ENCODE peak calls at places on chromosome 18, in seven cellular contexts. S is A549, Y is suprapubic skin, T is tibial nerve, N is H1, E is HepG2, X is transverse colon. G is an unnamed sample.

GRCh38 chr18:11669948-11670275 is 19.2 kb upstream of the GNAL start:
- DNase-seq in N (no peak), E (no peak), Y (no peak), X (no peak), T (no peak), S (no peak), G (no peak)

GRCh38 chr18:34461266-34461665 is 236.6 kb upstream of the NOL4 start:
- DNase-seq in E (no peak), N (no peak), Y (no peak), S (no peak), T (no peak), X (no peak), G (no peak)

GRCh38 chr18:49127606-49128190 is 176.9 kb upstream of the SMAD7 start:
- DNase-seq in E (no peak), Y (no peak), S (no peak), X (no peak), T (no peak), N (no peak), G (no peak)

GRCh38 chr18:61400016-61400630 is 66.9 kb downstream of the CDH20 start:
- DNase-seq in T (no peak), N (no peak), X (no peak), Y (no peak), E (no peak), S (no peak), G (no peak)

GRCh38 chr18:60549338-60549960 is 176.9 kb upstream of the MC4R start:
- DNase-seq in Y (no peak), S (peak; percentile 58), E (peak; percentile 44), T (no peak), N (no peak), X (no peak), G (no peak)

GRCh38 chr18:12750076-12750707 is 47.4 kb downstream of the PSMG2 start:
- DNase-seq in X (peak; percentile 40), S (no peak), Y (no peak), E (no peak), T (no peak), N (no peak), G (no peak)

GRCh38 chr18:45913276-45913675 is 53.9 kb downstream of the EPG5 start:
- DNase-seq in T (no peak), Y (no peak), E (no peak), S (no peak), N (no peak), X (no peak), G (no peak)

GRCh38 chr18:59145055-59145454 is 5.4 kb downstream of the SEC11C start:
- DNase-seq in X (no peak), E (no peak), N (no peak), Y (no peak), S (no peak), T (no peak), G (peak; percentile 46)

GRCh38 chr18:32271649-32272324 is 81.9 kb downstream of the MEP1B start:
- DNase-seq in S (peak; percentile 37), E (peak; percentile 36), Y (no peak), T (no peak), X (peak; percentile 21), N (no peak), G (no peak)

GRCh38 chr18:70535041-70535440 is 246.2 kb downstream of the SOCS6 start:
- DNase-seq in S (no peak), Y (no peak), N (no peak), E (no peak), X (no peak), T (no peak), G (no peak)

GRCh38 chr18:12679183-12679786 is 21.4 kb upstream of the SPIRE1 start:
- DNase-seq in X (peak; percentile 22), T (no peak), S (no peak), E (no peak), N (no peak), Y (peak; percentile 67), G (no peak)

GRCh38 chr18:52422985-52423601 is 83.1 kb downstream of the DCC start:
- DNase-seq in S (peak; percentile 19), E (no peak), T (no peak), X (no peak), Y (no peak), N (no peak), G (no peak)

GRCh38 chr18:12703714-12704113 is 872 bp downstream of the PSMG2 start:
- DNase-seq in X (no peak), Y (no peak), S (peak; percentile 10), N (no peak), T (no peak), E (no peak), G (no peak)

GRCh38 chr18:5238371-5238758 is 41.3 kb upstream of the AKAIN1 start:
- DNase-seq in T (no peak), Y (peak; percentile 66), S (peak; percentile 27), N (no peak), X (peak; percentile 82), E (peak; percentile 86), G (peak; percentile 72)

GRCh38 chr18:42950732-42951131 is 164.8 kb downstream of the RIT2 start:
- DNase-seq in Y (no peak), E (no peak), N (no peak), T (no peak), S (no peak), X (no peak), G (no peak)

GRCh38 chr18:67072789-67073188 is 443.7 kb downstream of the DSEL start:
- DNase-seq in E (no peak), Y (no peak), N (no peak), T (no peak), S (no peak), X (no peak), G (no peak)

GRCh38 chr18:62612721-62613120 is 89.9 kb downstream of the ZCCHC2 start:
- DNase-seq in N (no peak), Y (no peak), X (no peak), E (no peak), T (no peak), S (no peak), G (no peak)

GRCh38 chr18:59672125-59672769 is 25.0 kb downstream of the CCBE1 start:
- DNase-seq in Y (no peak), N (no peak), E (no peak), S (no peak), T (no peak), X (no peak), G (no peak)

GRCh38 chr18:63157293-63158011 is 162.1 kb downstream of the BCL2 start:
- DNase-seq in S (no peak), N (no peak), T (no peak), Y (no peak), E (no peak), X (peak; percentile 51), G (no peak)

GRCh38 chr18:36089001-36089400 is 21.6 kb upstream of the RPRD1A start:
- DNase-seq in N (no peak), S (no peak), X (no peak), T (no peak), Y (no peak), E (no peak), G (no peak)
- TF ChIP-seq EP300 in N (no peak), S (no peak), X (no peak), T (no peak), Y (no peak), E (no peak), G (no peak)

DNA sequence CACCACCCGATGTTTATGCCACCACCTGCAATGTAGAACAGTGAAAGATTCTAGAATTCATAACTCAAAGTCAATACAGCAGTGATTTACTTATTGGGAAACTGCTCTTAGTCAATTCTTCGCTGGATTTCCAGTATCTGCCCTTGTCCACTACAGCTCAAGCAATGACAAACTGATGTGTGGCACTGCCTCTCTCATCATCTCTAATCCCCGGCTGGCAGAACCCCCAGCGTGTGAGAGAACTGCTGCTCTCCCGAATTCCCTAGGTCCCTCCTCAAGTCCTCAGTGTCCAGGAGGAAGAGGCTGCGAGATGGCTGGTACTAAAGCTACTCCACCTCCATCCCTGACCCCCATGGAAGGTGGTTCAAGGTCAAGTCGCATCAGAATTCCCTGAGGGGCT is 1.6 kb downstream of the TXNL4A start:
- DNase-seq in X (no peak), E (no peak), Y (no peak), N (no peak), T (no peak), S (no peak), G (no peak)
- H3K4me1 ChIP-seq in X (peaks cover 24% of the 10 kb centered on the region), E (peaks cover 62% of the 10 kb centered on the region), Y (peaks cover 36% of the 10 kb centered on the region), N (peaks cover 1% of the 10 kb centered on the region), T (peaks cover 12% of the 10 kb centered on the region), S (peaks cover 13% of the 10 kb centered on the region), G (peaks cover 15% of the 10 kb centered on the region)

DNA sequence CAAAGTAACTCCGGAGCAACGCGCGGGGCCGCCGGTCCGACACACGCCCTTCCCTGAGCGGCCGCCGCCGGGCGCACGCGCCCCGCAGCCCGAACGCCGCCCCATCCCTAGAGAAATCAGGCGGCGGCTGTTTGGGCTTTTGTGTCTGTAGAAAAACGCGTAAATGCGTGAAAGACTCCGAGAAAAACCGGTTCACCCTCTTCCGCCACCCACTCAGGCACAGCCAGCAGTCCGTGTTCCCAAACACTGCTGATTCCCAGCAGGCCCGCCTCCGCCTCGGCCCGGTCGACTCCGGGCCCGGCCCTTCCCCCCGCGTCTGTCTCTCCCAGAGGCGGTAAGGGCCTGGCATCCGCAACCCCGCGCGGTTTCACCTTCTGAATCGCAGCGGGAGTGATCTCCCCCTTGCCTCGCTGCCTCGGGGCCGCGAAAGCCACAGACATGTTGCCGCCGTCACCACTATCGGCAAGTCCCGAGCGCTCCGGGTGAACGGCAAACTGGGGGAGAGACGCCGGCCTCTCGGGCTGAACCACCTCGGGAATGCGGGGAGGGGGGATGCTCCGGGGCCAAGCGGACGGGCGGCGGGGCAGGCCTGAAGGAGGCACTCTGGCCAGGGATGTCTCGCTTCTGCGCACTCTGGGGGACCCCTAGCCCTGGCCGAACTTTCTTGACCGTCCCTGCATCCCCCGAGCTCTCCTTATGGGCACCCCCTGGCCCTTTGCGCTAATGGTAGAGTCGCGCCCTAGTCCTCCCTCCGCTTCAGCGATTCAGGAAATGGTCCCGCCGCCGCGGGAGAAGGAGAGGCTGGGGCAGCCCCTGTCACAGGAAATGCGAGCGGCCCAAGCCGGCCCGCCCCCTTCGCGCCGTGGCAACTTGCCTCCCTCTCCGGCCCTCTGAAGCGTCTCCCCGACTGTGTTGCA is at the start of gene SS18:
- DNase-seq in E (peak; percentile 85), Y (peak; percentile 96), T (peak; percentile 81), N (peak; percentile 92), S (peak; percentile 92), X (peak; percentile 95), G (peak; percentile 93)
- TF ChIP-seq POLR2A in E (peak; percentile 83), Y (no peak), T (peak; percentile 58), N (peak; percentile 77), S (peak; percentile 67), X (peak; percentile 69), G (no peak)

GRCh38 chr18:22399949-22400348 is 17.8 kb downstream of the CTAGE1 start:
- DNase-seq in X (no peak), T (no peak), N (no peak), E (no peak), Y (no peak), S (no peak), G (no peak)
- TF ChIP-seq EP300 in X (no peak), T (no peak), N (no peak), E (no peak), Y (no peak), S (no peak), G (no peak)